ENCODE peak calls at places on chromosomes 4 and X, in five cellular contexts. X is K562, D is SK-N-SH, G is HCT116, E is HepG2. I is an unnamed sample.
A peak's percentile ranks its signal among the peaks of the same experiment; 100 is the strongest.

GRCh38 chr4:168353746-168354145 is 35.2 kb upstream of the DDX60 start:
- DNase-seq in X (no peak), D (no peak), G (no peak), E (no peak), I (no peak)

GRCh38 chrX:102067966-102068723 is 57.3 kb upstream of the TCEAL2 start:
- DNase-seq in X (no peak), D (peak; percentile 10), G (no peak), E (peak; percentile 1), I (no peak)

GRCh38 chrX:140765043-140765784 is 55.7 kb downstream of the LINC00632 start:
- DNase-seq in X (no peak), D (no peak), G (no peak), E (no peak), I (no peak)

GRCh38 chrX:72020204-72020603 is 109.6 kb downstream of the NHSL2 start:
- DNase-seq in X (no peak), D (no peak), G (no peak), E (no peak), I (no peak)

GRCh38 chr4:161762796-161763195 is 401.0 kb downstream of the FSTL5 start:
- DNase-seq in X (no peak), D (no peak), G (no peak), E (no peak), I (no peak)

GRCh38 chrX:32533848-32534247 is 677.5 kb downstream of the DMD start:
- DNase-seq in X (no peak), D (no peak), G (no peak), E (no peak), I (no peak)

GRCh38 chr4:157775971-157776370 is 396.9 kb downstream of the GASK1B start:
- DNase-seq in X (no peak), D (no peak), G (no peak), E (no peak), I (no peak)

GRCh38 chr4:11424000-11424399 is 4.7 kb downstream of the HS3ST1 start:
- DNase-seq in X (peak; percentile 11), D (peak; percentile 53), G (no peak), E (peak; percentile 39), I (no peak)

GRCh38 chr4:46442963-46443362 is 53.0 kb upstream of the GABRA2 start:
- DNase-seq in X (no peak), D (no peak), G (no peak), E (no peak), I (no peak)

GRCh38 chrX:11770320-11770719 is 12.3 kb downstream of the MSL3 start:
- DNase-seq in X (peak; percentile 64), D (peak; percentile 74), G (peak; percentile 22), E (peak; percentile 23), I (peak; percentile 26)

GRCh38 chrX:149498767-149499166 is 6.3 kb downstream of the IDS start:
- DNase-seq in X (no peak), D (no peak), G (no peak), E (no peak), I (no peak)

GRCh38 chr4:103036169-103036568 is 16.7 kb upstream of the SLC9B1 start:
- DNase-seq in X (no peak), D (no peak), G (no peak), E (no peak), I (no peak)

GRCh38 chr4:85370400-85371032 is 104.4 kb upstream of the ARHGAP24 start:
- DNase-seq in X (peak; percentile 9), D (peak; percentile 5), G (peak; percentile 21), E (peak; percentile 31), I (no peak)

GRCh38 chrX:41036668-41037326 is 48.4 kb upstream of the USP9X start:
- DNase-seq in X (no peak), D (no peak), G (no peak), E (no peak), I (no peak)

GRCh38 chrX:19758536-19758935 is 128.9 kb downstream of the SH3KBP1 start:
- DNase-seq in X (no peak), D (no peak), G (no peak), E (peak; percentile 26), I (no peak)

GRCh38 chr4:151428346-151428745 is 19.4 kb downstream of the FHIP1A start:
- DNase-seq in X (no peak), D (no peak), G (no peak), E (no peak), I (no peak)

GRCh38 chr4:72909461-72909860 is 160.1 kb downstream of the COX18 start:
- DNase-seq in X (peak; percentile 14), D (peak; percentile 4), G (no peak), E (peak; percentile 10), I (peak; percentile 37)

GRCh38 chr4:90598741-90599140 is 471.5 kb downstream of the CCSER1 start:
- DNase-seq in X (no peak), D (no peak), G (no peak), E (no peak), I (no peak)

GRCh38 chr4:176198316-176198903 is 3.0 kb upstream of the SPATA4 start:
- DNase-seq in X (no peak), D (no peak), G (no peak), E (no peak), I (no peak)

GRCh38 chr4:6222761-6223292 is 22.5 kb upstream of the JAKMIP1 start:
- DNase-seq in X (no peak), D (peak; percentile 77), G (peak; percentile 62), E (no peak), I (no peak)

GRCh38 chr4:107712236-107712635 is 7.8 kb downstream of the PAPSS1 start:
- DNase-seq in X (no peak), D (no peak), G (no peak), E (no peak), I (no peak)

GRCh38 chrX:43500240-43500639 is 155.9 kb upstream of the MAOA start:
- DNase-seq in X (no peak), D (no peak), G (no peak), E (no peak), I (no peak)

GRCh38 chrX:1181131-1181530 is 31.3 kb downstream of the CRLF2 start:
- DNase-seq in X (no peak), D (no peak), G (no peak), E (no peak), I (no peak)

GRCh38 chr4:137032242-137032641 is 500.1 kb downstream of the PCDH18 start:
- DNase-seq in X (no peak), D (no peak), G (no peak), E (no peak), I (no peak)

GRCh38 chrX:92232182-92232581 is 453.0 kb downstream of the PCDH11X start:
- DNase-seq in X (no peak), D (peak; percentile 16), G (no peak), E (peak; percentile 0), I (peak; percentile 12)

GRCh38 chr4:26583538-26583864 is 383 bp upstream of the TBC1D19 start:
- DNase-seq in X (no peak), D (no peak), G (no peak), E (no peak), I (peak; percentile 4)

GRCh38 chr4:141391293-141391692 is 170.6 kb downstream of the ZNF330 start:
- DNase-seq in X (no peak), D (no peak), G (no peak), E (no peak), I (no peak)

GRCh38 chr4:148171596-148171995 is 270.6 kb downstream of the NR3C2 start:
- DNase-seq in X (no peak), D (no peak), G (no peak), E (no peak), I (no peak)

GRCh38 chrX:22063284-22063683 is 31.2 kb downstream of the PHEX start:
- DNase-seq in X (no peak), D (no peak), G (no peak), E (no peak), I (peak; percentile 11)

GRCh38 chr4:87465739-87466366 is 43.5 kb downstream of the NUDT9 start:
- DNase-seq in X (peak; percentile 18), D (peak; percentile 41), G (peak; percentile 38), E (peak; percentile 45), I (peak; percentile 55)

DNA sequence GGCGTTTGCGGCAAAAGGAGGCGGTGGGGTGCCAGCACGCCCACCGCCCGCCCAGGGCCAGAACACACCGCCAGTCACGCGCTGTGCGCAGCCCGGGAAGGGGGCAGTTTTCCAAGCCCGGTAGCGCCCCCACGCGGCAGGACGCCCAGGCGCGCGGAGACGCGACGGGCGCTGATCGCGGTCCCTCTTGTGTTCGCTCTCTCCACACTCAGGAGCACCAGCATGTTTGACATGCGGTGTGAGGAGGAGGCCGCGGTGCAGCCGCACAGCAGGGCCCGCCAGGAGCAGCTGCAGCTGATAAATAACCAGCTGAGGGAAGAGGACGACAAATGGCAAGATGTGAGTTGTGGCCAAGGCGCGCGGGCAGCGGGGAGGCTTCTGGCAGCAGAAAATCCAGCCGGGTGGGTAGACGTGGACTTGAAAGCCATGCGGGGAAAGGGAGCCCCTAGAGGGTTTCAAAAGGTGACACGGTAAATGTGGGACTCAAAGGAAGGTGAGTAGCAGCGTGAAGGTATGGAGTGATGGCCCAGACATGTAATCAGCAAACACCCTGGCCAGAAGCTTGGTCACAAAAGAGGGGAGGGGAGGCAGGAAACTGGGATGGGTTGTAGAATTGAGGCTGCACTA is 104.1 kb downstream of the PHOX2B start:
- DNase-seq in X (peak; percentile 56), D (peak; percentile 75), G (no peak), E (peak; percentile 3), I (no peak)
- TF ChIP-seq JUND in X (no peak), D (no peak), G (no peak), E (no peak), I (no peak)

DNA sequence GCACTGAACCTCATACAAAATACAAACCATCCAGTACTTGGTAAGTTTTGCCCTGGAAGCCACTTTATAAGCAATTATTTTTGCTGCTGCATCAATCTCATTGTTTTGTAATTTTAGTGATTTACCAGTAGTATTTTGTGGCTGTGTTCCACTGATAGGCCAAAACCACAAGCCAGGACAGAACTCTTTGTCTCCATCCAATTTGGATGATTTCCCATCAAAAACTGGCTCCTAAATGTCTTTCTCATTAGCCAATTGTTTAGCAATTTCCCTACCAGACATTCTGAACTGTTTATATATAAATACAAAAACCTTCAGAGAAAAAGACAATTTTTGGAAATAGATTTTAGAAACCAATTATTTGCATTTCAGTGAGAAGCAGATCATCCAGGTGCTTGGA is 4.4 kb downstream of the GSPT2 start:
- DNase-seq in X (no peak), D (no peak), G (no peak), E (no peak), I (no peak)
- TF ChIP-seq JUND in X (no peak), D (no peak), G (no peak), E (no peak), I (no peak)

GRCh38 chr4:20464381-20464780 is 212.7 kb downstream of the SLIT2 start:
- DNase-seq in X (no peak), D (no peak), G (no peak), E (no peak), I (no peak)
- TF ChIP-seq JUND in X (no peak), D (peak; percentile 53), G (no peak), E (no peak), I (no peak)

GRCh38 chr4:76342191-76342590 is 35.7 kb downstream of the STBD1 start:
- DNase-seq in X (no peak), D (no peak), G (no peak), E (no peak), I (no peak)
- TF ChIP-seq JUND in X (no peak), D (no peak), G (no peak), E (no peak), I (no peak)